ENCODE peak calls at places on chromosome 1, in five cellular contexts. T, C, F, A and Z are unnamed samples.

GRCh38 chr1:53108646-53109580 is 33.5 kb downstream of the SLC1A7 start:
- DNase-seq in T (no peak), A (no peak), C (peak; percentile 60), F (no peak), Z (no peak)

GRCh38 chr1:53107570-53108322 is 34.7 kb downstream of the SLC1A7 start:
- DNase-seq in C (peak; percentile 41), A (no peak), F (no peak), T (peak; percentile 25), Z (peak; percentile 90)

GRCh38 chr1:210321131-210321530 is 7.6 kb upstream of the HHAT start:
- DNase-seq in C (no peak), F (no peak), A (no peak), T (no peak), Z (no peak)

GRCh38 chr1:82317671-82318070 is 516.9 kb downstream of the ADGRL2 start:
- DNase-seq in A (peak; percentile 22), C (peak; percentile 54), F (peak; percentile 38), T (peak; percentile 71), Z (peak; percentile 12)

GRCh38 chr1:228083871-228084278 is 1.4 kb downstream of the ARF1 start:
- DNase-seq in T (no peak), F (peak; percentile 37), C (no peak), A (no peak), Z (no peak)

GRCh38 chr1:27957655-27958054 is 2.1 kb upstream of the XKR8 start:
- DNase-seq in A (no peak), T (no peak), F (no peak), C (no peak), Z (no peak)

GRCh38 chr1:173210273-173210672 is 3.1 kb upstream of the TNFSF4 start:
- DNase-seq in F (no peak), T (no peak), A (no peak), C (no peak), Z (no peak)

GRCh38 chr1:58155418-58156123 is 391.0 kb downstream of the OMA1 start:
- DNase-seq in C (no peak), F (no peak), A (no peak), T (peak; percentile 26), Z (peak; percentile 24)

GRCh38 chr1:82323144-82323543 is 522.4 kb downstream of the ADGRL2 start:
- DNase-seq in A (no peak), T (no peak), C (no peak), F (no peak), Z (no peak)

GRCh38 chr1:42738678-42739226 is 1.3 kb downstream of the CLDN19 start:
- DNase-seq in T (no peak), A (no peak), C (no peak), F (no peak), Z (no peak)

GRCh38 chr1:41955461-41956159 is 36.9 kb upstream of the HIVEP3 start:
- DNase-seq in A (peak; percentile 85), T (peak; percentile 99), F (peak; percentile 84), C (peak; percentile 86), Z (no peak)

GRCh38 chr1:226436472-226436854 is 28.6 kb upstream of the PARP1 start:
- DNase-seq in C (no peak), A (no peak), F (no peak), T (no peak), Z (no peak)

GRCh38 chr1:83693409-83694126 is 305.4 kb downstream of the TTLL7 start:
- DNase-seq in T (no peak), A (no peak), F (peak; percentile 9), C (peak; percentile 55), Z (no peak)

GRCh38 chr1:184030433-184031126 is 6.9 kb downstream of the COLGALT2 start:
- DNase-seq in F (no peak), A (no peak), C (no peak), T (no peak), Z (peak; percentile 8)

GRCh38 chr1:85799734-85800133 is 91.5 kb upstream of the ZNHIT6 start:
- DNase-seq in F (no peak), T (no peak), A (no peak), C (peak; percentile 41), Z (no peak)

GRCh38 chr1:86537928-86538695 is 8.8 kb upstream of the CLCA4 start:
- DNase-seq in F (no peak), T (no peak), A (no peak), C (no peak), Z (peak; percentile 7)

GRCh38 chr1:170513138-170513537 is 18.8 kb upstream of the GORAB start:
- DNase-seq in A (no peak), F (no peak), C (no peak), T (peak; percentile 5), Z (no peak)

GRCh38 chr1:3146907-3147306 is 77.9 kb downstream of the PRDM16 start:
- DNase-seq in T (no peak), C (no peak), A (no peak), F (no peak), Z (no peak)

GRCh38 chr1:7703321-7704213 is 67.5 kb upstream of the VAMP3 start:
- DNase-seq in C (no peak), A (no peak), F (no peak), T (no peak), Z (no peak)

GRCh38 chr1:166166701-166167394 is at the start of gene FAM78B:
- DNase-seq in T (peak; percentile 63), F (peak; percentile 31), C (peak; percentile 82), A (no peak), Z (no peak)

GRCh38 chr1:29856663-29857224 is 620.4 kb downstream of the PTPRU start:
- DNase-seq in A (no peak), T (no peak), F (no peak), C (no peak), Z (no peak)

GRCh38 chr1:164875518-164875917 is 316.5 kb downstream of the PBX1 start:
- DNase-seq in C (no peak), F (no peak), A (no peak), T (no peak), Z (no peak)

GRCh38 chr1:64323054-64323453 is 119.6 kb downstream of the UBE2U start:
- DNase-seq in A (no peak), F (no peak), T (peak; percentile 33), C (peak; percentile 62), Z (no peak)